ENCODE peak calls at places on chromosome 20, in four cellular contexts. H is sciatic nerve; C is stimulated activated CD4-positive, alpha-beta T cell treated with anti-CD3 and anti-CD28 coated beads, Interleukin-2, amount 100 ng/mL, for 24 hours; X is erythroblast. W is an unnamed sample.

GRCh38 chr20:4513720-4514119 is 208.0 kb upstream of the PRND start:
- DNase-seq in H (no peak), C (no peak), X (no peak), W (no peak)

GRCh38 chr20:2314759-2315439 is 19.1 kb downstream of the TGM3 start:
- DNase-seq in H (peak; percentile 77), C (no peak), X (peak; percentile 92), W (no peak)

GRCh38 chr20:208937-209566 is 18.0 kb upstream of the DEFB129 start:
- DNase-seq in H (no peak), C (peak; percentile 17), X (peak; percentile 62), W (no peak)

GRCh38 chr20:25160457-25160856 is 35.1 kb upstream of the ENTPD6 start:
- DNase-seq in H (no peak), C (no peak), X (no peak), W (no peak)

GRCh38 chr20:22507240-22507961 is 77.0 kb downstream of the FOXA2 start:
- DNase-seq in H (no peak), C (no peak), X (no peak), W (no peak)

GRCh38 chr20:38498909-38499308 is 26.3 kb downstream of the RALGAPB start:
- DNase-seq in H (no peak), C (no peak), X (no peak), W (no peak)

GRCh38 chr20:57432874-57433491 is 41.8 kb downstream of the RBM38 start:
- DNase-seq in H (no peak), C (peak; percentile 63), X (peak; percentile 73), W (peak; percentile 78)

GRCh38 chr20:51382111-51382985 is 160.2 kb downstream of the NFATC2 start:
- DNase-seq in H (peak; percentile 54), C (no peak), X (no peak), W (no peak)

GRCh38 chr20:41733151-41733550 is 115.0 kb upstream of the CHD6 start:
- DNase-seq in H (no peak), C (no peak), X (no peak), W (no peak)

GRCh38 chr20:34299925-34300806 is 3.0 kb downstream of the AHCY start:
- DNase-seq in H (no peak), C (no peak), X (peak; percentile 16), W (no peak)

GRCh38 chr20:53176133-53176532 is 204.0 kb downstream of the TSHZ2 start:
- DNase-seq in H (no peak), C (no peak), X (peak; percentile 15), W (no peak)

GRCh38 chr20:49519777-49520359 is 37.4 kb upstream of the KCNB1 start:
- DNase-seq in H (no peak), C (no peak), X (no peak), W (no peak)

GRCh38 chr20:12012241-12013222 is 94.8 kb downstream of the BTBD3 start:
- DNase-seq in H (no peak), C (no peak), X (peak; percentile 65), W (peak; percentile 28)

GRCh38 chr20:41004561-41005360 is 23.9 kb upstream of the TOP1 start:
- DNase-seq in H (no peak), C (peak; percentile 33), X (no peak), W (peak; percentile 39)

GRCh38 chr20:32526125-32526524 is 59.0 kb downstream of the NOL4L start:
- DNase-seq in H (no peak), C (no peak), X (no peak), W (no peak)

GRCh38 chr20:14729390-14729789 is 392.0 kb upstream of the FLRT3 start:
- DNase-seq in H (no peak), C (no peak), X (no peak), W (no peak)

GRCh38 chr20:41978246-41978790 is 360.1 kb upstream of the CHD6 start:
- DNase-seq in H (no peak), C (no peak), X (no peak), W (no peak)

GRCh38 chr20:44959082-44959895 is 908 bp downstream of the TOMM34 start:
- DNase-seq in H (no peak), C (peak; percentile 84), X (peak; percentile 72), W (no peak)

GRCh38 chr20:58868795-58869194 is 16.3 kb downstream of the GNAS start:
- DNase-seq in H (no peak), C (no peak), X (peak; percentile 15), W (no peak)

GRCh38 chr20:64140956-64141355 is 23.3 kb upstream of the MYT1 start:
- DNase-seq in H (peak; percentile 21), C (no peak), X (no peak), W (no peak)

GRCh38 chr20:14986026-14986655 is 648.7 kb upstream of the FLRT3 start:
- DNase-seq in H (no peak), C (no peak), X (no peak), W (peak; percentile 94)

GRCh38 chr20:32536861-32537656 is 48.1 kb downstream of the NOL4L start:
- DNase-seq in H (no peak), C (peak; percentile 56), X (peak; percentile 53), W (peak; percentile 90)

GRCh38 chr20:36975085-36975829 is 23.7 kb upstream of the SAMHD1 start:
- DNase-seq in H (no peak), C (peak; percentile 50), X (no peak), W (no peak)

GRCh38 chr20:53736757-53737403 is 143.2 kb upstream of the ZNF217 start:
- DNase-seq in H (no peak), C (no peak), X (no peak), W (no peak)

GRCh38 chr20:38878798-38879197 is 47.4 kb upstream of the FAM83D start:
- DNase-seq in H (no peak), C (no peak), X (peak; percentile 9), W (no peak)

GRCh38 chr20:58106143-58106750 is 122.2 kb downstream of the ANKRD60 start:
- DNase-seq in H (no peak), C (no peak), X (no peak), W (no peak)

GRCh38 chr20:53795170-53795569 is 201.5 kb upstream of the ZNF217 start:
- DNase-seq in H (no peak), C (no peak), X (no peak), W (no peak)

GRCh38 chr20:56511926-56512325 is 12.6 kb upstream of the FAM209A start:
- DNase-seq in H (no peak), C (no peak), X (no peak), W (no peak)

W was measured in stomach.